ENCODE peak calls at places on chromosome 18, in ten cellular contexts. J is neural crest cell, O is GM12864, Q is lower lobe of right lung, L is Calu3, S is left ventricle myocardium inferior, P is A673, N is BJ, Z is sigmoid colon, X is uterus. F is an unnamed sample.

GRCh38 chr18:61546598-61546997 is 213.4 kb downstream of the CDH20 start:
- DNase-seq in J (no peak), O (no peak), Q (no peak), L (no peak), S (no peak), P (peak; percentile 81), N (peak; percentile 31), Z (no peak), X (no peak), F (peak; percentile 83)

GRCh38 chr18:21672868-21673267 is 31.7 kb downstream of the ABHD3 start:
- DNase-seq in J (no peak), O (no peak), Q (no peak), L (peak; percentile 79), S (peak; percentile 30), P (no peak), N (no peak), Z (no peak), X (no peak), F (peak; percentile 59)

GRCh38 chr18:76445275-76445674 is 49.8 kb downstream of the ZNF516 start:
- DNase-seq in J (no peak), O (no peak), Q (no peak), L (peak; percentile 26), S (no peak), P (peak; percentile 49), N (peak; percentile 74), Z (no peak), X (peak; percentile 59), F (peak; percentile 62)

GRCh38 chr18:12737243-12737902 is 34.5 kb downstream of the PSMG2 start:
- DNase-seq in J (no peak), O (no peak), Q (no peak), L (no peak), S (no peak), P (no peak), N (no peak), Z (no peak), X (no peak), F (no peak)

GRCh38 chr18:28063181-28063790 is 113.6 kb downstream of the CDH2 start:
- DNase-seq in J (no peak), O (no peak), Q (no peak), L (no peak), S (no peak), P (peak; percentile 85), N (no peak), Z (no peak), X (no peak), F (no peak)

GRCh38 chr18:48675912-48676311 is 137.1 kb downstream of the CTIF start:
- DNase-seq in J (no peak), O (no peak), Q (no peak), L (no peak), S (no peak), P (no peak), N (no peak), Z (peak; percentile 48), X (peak; percentile 18), F (no peak)

GRCh38 chr18:59461171-59461570 is 102.1 kb upstream of the LMAN1 start:
- DNase-seq in J (no peak), O (no peak), Q (no peak), L (no peak), S (no peak), P (no peak), N (no peak), Z (no peak), X (no peak), F (no peak)

GRCh38 chr18:7059276-7059675 is 58.3 kb downstream of the LAMA1 start:
- DNase-seq in J (no peak), O (no peak), Q (no peak), L (no peak), S (no peak), P (no peak), N (no peak), Z (no peak), X (no peak), F (no peak)

GRCh38 chr18:79515331-79515730 is 119.6 kb downstream of the NFATC1 start:
- DNase-seq in J (no peak), O (no peak), Q (no peak), L (no peak), S (no peak), P (no peak), N (no peak), Z (peak; percentile 61), X (no peak), F (no peak)

GRCh38 chr18:28176933-28177827 is at the start of gene CDH2:
- DNase-seq in J (peak; percentile 71), O (no peak), Q (peak; percentile 44), L (no peak), S (peak; percentile 70), P (peak; percentile 87), N (no peak), Z (peak; percentile 68), X (peak; percentile 20), F (peak; percentile 74)

GRCh38 chr18:75244336-75244735 is 33.7 kb downstream of the TSHZ1 start:
- DNase-seq in J (no peak), O (no peak), Q (no peak), L (peak; percentile 40), S (no peak), P (no peak), N (no peak), Z (no peak), X (no peak), F (no peak)

GRCh38 chr18:57803119-57803969 is at the start of gene ATP8B1:
- DNase-seq in J (peak; percentile 16), O (no peak), Q (peak; percentile 96), L (peak; percentile 99), S (peak; percentile 82), P (peak; percentile 57), N (no peak), Z (peak; percentile 84), X (peak; percentile 75), F (peak; percentile 54)

DNA sequence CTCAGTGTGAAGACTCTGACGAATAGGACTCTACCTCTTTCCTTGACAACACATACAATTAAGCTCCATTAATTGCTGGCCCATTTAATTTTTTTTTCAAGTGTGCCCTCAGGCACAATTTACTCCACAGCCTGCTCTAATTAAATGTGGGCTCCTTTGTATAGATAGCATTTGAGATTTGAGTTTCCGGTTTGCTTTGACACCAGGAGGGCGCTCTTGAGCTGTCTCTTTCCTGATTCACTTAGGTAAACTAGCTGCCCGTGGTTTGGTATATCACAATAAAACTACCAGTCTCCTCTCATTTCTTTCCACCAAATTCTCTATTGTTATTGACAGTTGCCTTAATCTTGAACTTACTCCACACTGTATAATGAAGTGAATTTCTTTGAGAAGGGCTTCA is 666.0 kb downstream of the DSC3 start:
- DNase-seq in J (no peak), O (no peak), Q (no peak), L (peak; percentile 13), S (no peak), P (peak; percentile 33), N (no peak), Z (no peak), X (no peak), F (peak; percentile 44)
- TF ChIP-seq CTCF in J (peak; percentile 27), O (no peak), Q (no peak), L (no peak), S (no peak), P (peak; percentile 48), N (no peak), Z (no peak), X (no peak), F (peak; percentile 9)

DNA sequence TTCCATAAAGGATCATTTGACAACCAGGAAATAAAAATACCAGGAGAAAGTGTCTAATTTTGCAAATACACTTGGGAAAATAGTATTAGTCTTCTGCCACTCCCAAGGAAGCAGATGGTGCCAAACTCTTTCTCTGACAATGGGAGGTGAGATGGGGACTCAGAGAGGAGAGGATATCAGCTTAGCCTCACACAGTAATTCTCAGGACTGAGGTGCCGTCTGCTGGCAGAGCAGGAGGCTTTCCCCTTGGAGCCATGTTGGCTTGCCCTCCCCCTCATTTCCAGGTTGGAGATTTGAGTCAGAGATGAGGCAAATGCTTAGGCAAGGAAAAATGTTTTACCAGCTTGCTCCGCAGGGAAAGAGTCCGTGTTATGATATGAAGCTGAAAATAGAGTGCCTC is 107.6 kb upstream of the CELF4 start:
- DNase-seq in J (no peak), O (no peak), Q (no peak), L (no peak), S (no peak), P (no peak), N (no peak), Z (no peak), X (no peak), F (no peak)
- TF ChIP-seq CTCF in J (no peak), O (no peak), Q (no peak), L (no peak), S (no peak), P (no peak), N (no peak), Z (no peak), X (no peak), F (no peak)

GRCh38 chr18:63676526-63676925 is 14.8 kb upstream of the SERPINB3 start:
- DNase-seq in J (no peak), O (peak; percentile 8), Q (no peak), L (peak; percentile 65), S (no peak), P (peak; percentile 53), N (no peak), Z (no peak), X (no peak), F (peak; percentile 50)
- TF ChIP-seq CTCF in J (peak; percentile 56), O (peak; percentile 76), Q (no peak), L (peak; percentile 70), S (peak; percentile 28), P (peak; percentile 70), N (peak; percentile 33), Z (no peak), X (no peak), F (peak; percentile 37)

GRCh38 chr18:1564793-1565192 is 660.1 kb downstream of the ADCYAP1 start:
- DNase-seq in J (no peak), O (no peak), Q (no peak), L (no peak), S (no peak), P (peak; percentile 4), N (no peak), Z (no peak), X (no peak), F (no peak)

DNA sequence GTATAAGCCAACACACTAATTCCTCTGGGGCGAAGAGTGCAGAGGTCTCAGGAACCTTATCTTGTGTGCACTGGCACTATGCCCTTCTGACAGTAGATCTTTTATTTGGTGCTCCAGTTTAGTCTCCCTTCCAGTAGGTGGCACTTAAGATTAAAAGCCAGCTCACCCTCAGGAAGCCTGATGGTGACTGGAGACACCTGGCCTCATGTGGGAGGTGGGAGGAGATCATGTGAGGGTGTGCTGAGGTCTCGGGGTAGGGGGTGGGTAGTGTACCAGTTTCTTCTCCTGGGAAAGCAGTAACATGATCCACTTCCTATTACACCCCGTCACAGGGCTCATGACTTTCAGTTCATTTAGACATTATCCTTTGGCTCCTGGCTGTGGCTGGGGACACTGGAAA is 654.9 kb downstream of the ADCYAP1 start:
- DNase-seq in J (no peak), O (no peak), Q (no peak), L (no peak), S (no peak), P (no peak), N (no peak), Z (no peak), X (no peak), F (no peak)
- TF ChIP-seq CTCF in J (no peak), O (no peak), Q (no peak), L (no peak), S (no peak), P (no peak), N (no peak), Z (no peak), X (no peak), F (no peak)

F was measured in MCF 10A.